ENCODE peak calls at places on chromosome 6, in nine cellular contexts. A, R, U, D, H, V, S, N and Y are unnamed samples.

GRCh38 chr6:118335325-118335724 is 212.8 kb upstream of the PLN start:
- DNase-seq in R (no peak), V (no peak), N (peak), U (peak), A (no peak), S (no peak), H (no peak), D (no peak), Y (no peak)

GRCh38 chr6:8539446-8539845 is 104.1 kb upstream of the SLC35B3 start:
- DNase-seq in U (no peak), D (no peak), V (peak), H (no peak), R (no peak), N (peak), A (peak), S (no peak), Y (peak)

GRCh38 chr6:106199998-106200397 is 113.9 kb downstream of the PRDM1 start:
- DNase-seq in S (no peak), A (no peak), N (peak), H (no peak), R (no peak), D (no peak), V (no peak), U (peak), Y (peak)

GRCh38 chr6:89026151-89026550 is 54.4 kb upstream of the PNRC1 start:
- DNase-seq in N (no peak), U (no peak), D (no peak), A (no peak), V (no peak), R (no peak), S (no peak), H (no peak), Y (no peak)

GRCh38 chr6:166849762-166850181 is 106.6 kb downstream of the RNASET2 start:
- DNase-seq in R (no peak), N (no peak), H (no peak), A (no peak), S (no peak), U (no peak), V (no peak), D (no peak), Y (no peak)

GRCh38 chr6:118551673-118552063 is 3.6 kb downstream of the PLN start:
- DNase-seq in H (no peak), V (no peak), A (no peak), S (no peak), R (no peak), N (peak), U (peak), D (no peak), Y (no peak)

GRCh38 chr6:143337201-143337949 is 113.1 kb downstream of the ADAT2 start:
- DNase-seq in U (no peak), V (peak), N (no peak), A (peak), H (peak), S (peak), R (peak), D (peak), Y (peak)

GRCh38 chr6:128246472-128246871 is 273.9 kb downstream of the PTPRK start:
- DNase-seq in R (no peak), S (no peak), D (no peak), U (no peak), V (no peak), N (no peak), A (no peak), H (no peak), Y (no peak)

GRCh38 chr6:44431118-44431725 is 43.7 kb downstream of the CDC5L start:
- DNase-seq in D (peak), H (no peak), V (peak), N (peak), A (peak), R (no peak), U (peak), S (peak), Y (peak)

GRCh38 chr6:12993283-12993898 is 276.8 kb downstream of the PHACTR1 start:
- DNase-seq in U (no peak), H (no peak), N (no peak), S (no peak), A (no peak), D (no peak), R (no peak), V (no peak), Y (no peak)
- H3K4me3 ChIP-seq in U (no peak), H (no peak), N (no peak), S (no peak), A (no peak), D (no peak), R (no peak), V (no peak), Y (no peak)

GRCh38 chr6:151002562-151002961 is 137.1 kb downstream of the MTHFD1L start:
- DNase-seq in V (no peak), A (no peak), N (no peak), S (no peak), H (no peak), D (no peak), R (no peak), U (no peak), Y (no peak)
- H3K27ac ChIP-seq in V (no peak), A (no peak), N (no peak), S (no peak), H (no peak), D (no peak), R (no peak), U (no peak), Y (no peak)

GRCh38 chr6:111667921-111668320 is 62.2 kb upstream of the TRAF3IP2 start:
- DNase-seq in S (no peak), N (no peak), H (peak), V (no peak), D (no peak), R (no peak), A (no peak), U (no peak), Y (no peak)
- H3K4me3 ChIP-seq in S (no peak), N (no peak), H (no peak), V (no peak), D (no peak), R (no peak), A (no peak), U (no peak), Y (no peak)

DNA sequence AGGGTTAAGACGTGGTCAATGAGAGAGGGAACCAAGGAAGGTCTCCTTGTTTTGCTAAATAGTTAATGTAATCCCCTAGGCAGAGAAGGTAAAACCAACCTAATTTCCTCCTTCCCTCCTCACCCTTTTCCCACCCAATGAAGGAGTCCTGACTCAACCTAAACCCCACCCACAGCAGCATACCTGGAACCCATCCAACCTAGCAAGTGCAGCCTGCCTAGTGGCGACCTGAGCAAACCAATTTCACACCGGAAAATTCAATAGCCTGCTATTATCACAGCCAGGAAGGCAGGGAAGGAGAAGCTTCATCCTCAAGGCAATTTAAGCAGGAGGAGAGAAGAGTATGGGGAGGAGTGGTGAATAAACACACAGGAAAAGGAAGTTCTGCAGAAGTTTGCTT is 46.9 kb downstream of the OSTM1 start:
- DNase-seq in D (no peak), R (no peak), V (no peak), H (no peak), N (peak), S (peak), U (no peak), A (peak), Y (peak)
- H3K27ac ChIP-seq in D (no peak), R (no peak), V (no peak), H (no peak), N (no peak), S (peak), U (no peak), A (peak), Y (no peak)

GRCh38 chr6:27605401-27606342 is 132.8 kb upstream of the ZNF184 start:
- DNase-seq in A (peak), R (no peak), N (peak), U (peak), V (peak), D (no peak), S (no peak), H (no peak), Y (peak)
- H3K4me3 ChIP-seq in A (peak), R (no peak), N (peak), U (peak), V (peak), D (no peak), S (no peak), H (no peak), Y (no peak)

GRCh38 chr6:29611426-29611825 is 21.6 kb downstream of the GABBR1 start:
- DNase-seq in N (no peak), V (no peak), D (no peak), H (no peak), R (no peak), U (no peak), S (no peak), A (no peak), Y (no peak)
- H3K27ac ChIP-seq in N (no peak), V (no peak), D (no peak), H (no peak), R (no peak), U (no peak), S (no peak), A (peak), Y (no peak)

GRCh38 chr6:13927203-13927602 is 2.5 kb downstream of the RNF182 start:
- DNase-seq in N (no peak), U (no peak), D (no peak), R (no peak), H (no peak), S (no peak), V (no peak), A (peak), Y (peak)
- H3K4me3 ChIP-seq in N (no peak), U (no peak), D (no peak), R (no peak), H (no peak), S (no peak), V (no peak), A (no peak), Y (peak)